ENCODE peak calls at places on chromosomes 12 and 14, in ten cellular contexts. G is SK-MEL-5; D is GM19239; S is iPS DF 19.7; F is activated T-cell treated with anti-CD3 and anti-CD28 coated beads, Interleukin-2, amount 50 U/mL, for 72 hours; Q is cardiac muscle cell; K is stimulated activated CD4-positive, alpha-beta T cell treated with anti-CD3 and anti-CD28 coated beads, Interleukin-15, amount 100 ng/mL, for 1 hour; T is B cell; W is testis; H is iPS-NIHi11. R is an unnamed sample.

GRCh38 chr14:22886500-22887259 is 3.7 kb downstream of the REM2 start:
- DNase-seq in G (peak; percentile 12), D (peak; percentile 77), S (no peak), F (peak; percentile 82), Q (peak; percentile 78), K (peak; percentile 55), T (peak; percentile 83), W (peak; percentile 84), H (peak; percentile 83), R (peak; percentile 53)

GRCh38 chr14:60133487-60133886 is 31.7 kb downstream of the DHRS7 start:
- DNase-seq in G (no peak), D (no peak), S (no peak), F (no peak), Q (no peak), K (no peak), T (no peak), W (no peak), H (no peak), R (no peak)

GRCh38 chr12:3129301-3130052 is 52.3 kb downstream of the TSPAN9 start:
- DNase-seq in G (peak; percentile 59), D (no peak), S (no peak), F (peak; percentile 23), Q (no peak), K (no peak), T (no peak), W (no peak), H (no peak), R (no peak)

GRCh38 chr12:132444957-132445883 is 44.7 kb upstream of the FBRSL1 start:
- DNase-seq in G (no peak), D (peak; percentile 82), S (no peak), F (peak; percentile 90), Q (no peak), K (peak; percentile 58), T (peak; percentile 93), W (peak; percentile 45), H (no peak), R (peak; percentile 73)

GRCh38 chr14:90781876-90782275 is 34.4 kb downstream of the TTC7B start:
- DNase-seq in G (no peak), D (no peak), S (no peak), F (no peak), Q (no peak), K (no peak), T (no peak), W (no peak), H (no peak), R (no peak)

GRCh38 chr12:93569656-93570551 is 2.6 kb upstream of the SOCS2 start:
- DNase-seq in G (peak; percentile 87), D (peak; percentile 67), S (no peak), F (peak; percentile 84), Q (peak; percentile 93), K (peak; percentile 62), T (peak; percentile 87), W (peak; percentile 90), H (peak; percentile 94), R (peak; percentile 83)

GRCh38 chr12:56988207-56988739 is 18.1 kb downstream of the ZBTB39 start:
- DNase-seq in G (no peak), D (no peak), S (no peak), F (no peak), Q (peak; percentile 64), K (no peak), T (no peak), W (no peak), H (no peak), R (no peak)

GRCh38 chr12:132614029-132614428 is 3.6 kb upstream of the LRCOL1 start:
- DNase-seq in G (no peak), D (no peak), S (no peak), F (no peak), Q (no peak), K (no peak), T (no peak), W (no peak), H (no peak), R (no peak)

GRCh38 chr12:54870617-54871016 is 16.3 kb downstream of the MUCL1 start:
- DNase-seq in G (no peak), D (no peak), S (no peak), F (no peak), Q (no peak), K (no peak), T (no peak), W (no peak), H (no peak), R (no peak)

GRCh38 chr14:54549862-54550261 is 17.1 kb upstream of the SAMD4A start:
- DNase-seq in G (no peak), D (no peak), S (no peak), F (no peak), Q (peak; percentile 52), K (no peak), T (no peak), W (no peak), H (peak; percentile 30), R (no peak)

GRCh38 chr12:56013482-56013881 is 7.4 kb upstream of the IKZF4 start:
- DNase-seq in G (no peak), D (no peak), S (no peak), F (no peak), Q (no peak), K (no peak), T (no peak), W (no peak), H (no peak), R (no peak)

GRCh38 chr14:104549536-104550339 is 29.8 kb upstream of the C14orf180 start:
- DNase-seq in G (no peak), D (no peak), S (no peak), F (no peak), Q (no peak), K (no peak), T (no peak), W (no peak), H (peak; percentile 5), R (no peak)

GRCh38 chr14:38211258-38211735 is 3.6 kb downstream of the SSTR1 start:
- DNase-seq in G (no peak), D (no peak), S (no peak), F (no peak), Q (no peak), K (no peak), T (no peak), W (no peak), H (no peak), R (no peak)

GRCh38 chr14:69493791-69494190 is 9.3 kb downstream of the PLEKHD1 start:
- DNase-seq in G (no peak), D (no peak), S (no peak), F (no peak), Q (no peak), K (no peak), T (no peak), W (no peak), H (no peak), R (no peak)

GRCh38 chr12:40164034-40164433 is 58.2 kb upstream of the SLC2A13 start:
- DNase-seq in G (no peak), D (no peak), S (no peak), F (no peak), Q (no peak), K (no peak), T (no peak), W (no peak), H (no peak), R (no peak)

GRCh38 chr12:132576701-132577100 is 33.7 kb downstream of the LRCOL1 start:
- DNase-seq in G (no peak), D (no peak), S (no peak), F (no peak), Q (no peak), K (no peak), T (no peak), W (no peak), H (no peak), R (no peak)

GRCh38 chr12:97556201-97556824 is 93.7 kb downstream of the RMST start:
- DNase-seq in G (no peak), D (no peak), S (no peak), F (no peak), Q (peak; percentile 25), K (no peak), T (no peak), W (no peak), H (peak; percentile 33), R (no peak)

GRCh38 chr12:2513141-2514037 is 281.4 kb upstream of the FKBP4 start:
- DNase-seq in G (no peak), D (no peak), S (no peak), F (no peak), Q (no peak), K (no peak), T (no peak), W (no peak), H (no peak), R (no peak)

GRCh38 chr14:72619881-72620280 is 274.0 kb downstream of the DPF3 start:
- DNase-seq in G (no peak), D (no peak), S (no peak), F (no peak), Q (no peak), K (no peak), T (no peak), W (no peak), H (no peak), R (no peak)

GRCh38 chr12:57521475-57522018 is 1.1 kb upstream of the MBD6 start:
- DNase-seq in G (peak; percentile 67), D (no peak), S (no peak), F (peak; percentile 14), Q (peak; percentile 69), K (no peak), T (no peak), W (peak; percentile 74), H (no peak), R (no peak)

GRCh38 chr14:68894802-68895201 is 84.3 kb downstream of the ACTN1 start:
- DNase-seq in G (no peak), D (no peak), S (no peak), F (no peak), Q (no peak), K (no peak), T (no peak), W (no peak), H (no peak), R (no peak)

GRCh38 chr12:6364037-6364360 is 11.4 kb downstream of the SCNN1A start:
- DNase-seq in G (no peak), D (no peak), S (no peak), F (no peak), Q (no peak), K (no peak), T (no peak), W (no peak), H (no peak), R (no peak)

GRCh38 chr14:105525861-105526780 is at the start of gene TMEM121:
- DNase-seq in G (peak; percentile 50), D (no peak), S (no peak), F (peak; percentile 48), Q (peak; percentile 48), K (no peak), T (peak; percentile 87), W (peak; percentile 25), H (peak; percentile 91), R (peak; percentile 25)

GRCh38 chr14:81565441-81566290 is 32.0 kb upstream of the SEL1L start:
- DNase-seq in G (peak; percentile 64), D (peak; percentile 7), S (no peak), F (peak; percentile 7), Q (peak; percentile 50), K (no peak), T (no peak), W (peak; percentile 45), H (peak; percentile 53), R (no peak)

GRCh38 chr12:63862187-63863107 is 17.9 kb downstream of the SRGAP1 start:
- DNase-seq in G (no peak), D (no peak), S (no peak), F (no peak), Q (no peak), K (no peak), T (no peak), W (peak; percentile 79), H (peak; percentile 29), R (no peak)